ENCODE peak calls at places on chromosomes 11 and 22, in four cellular contexts. One of them, this sample, is unnamed.

GRCh38 chr11:79052539-79052938 is 388.3 kb downstream of the TENM4 start:
- DNase-seq in HS-27A: no peak
- DNase-seq in SK-N-SH: no peak
- DNase-seq in brain pericyte: no peak
- DNase-seq in this sample: peak

GRCh38 chr11:75673977-75674582 is 5.2 kb upstream of the MAP6 start:
- DNase-seq in brain pericyte: no peak
- DNase-seq in SK-N-SH: no peak
- DNase-seq in HS-27A: no peak
- DNase-seq in this sample: peak

GRCh38 chr22:44455151-44455962 is 42.7 kb downstream of the RTL6 start:
- DNase-seq in HS-27A: no peak
- DNase-seq in SK-N-SH: no peak
- DNase-seq in brain pericyte: no peak
- DNase-seq in this sample: no peak

GRCh38 chr11:96761451-96761850 is 371.6 kb downstream of the JRKL start:
- DNase-seq in brain pericyte: no peak
- DNase-seq in SK-N-SH: no peak
- DNase-seq in HS-27A: no peak
- DNase-seq in this sample: no peak

GRCh38 chr22:20585640-20586402 is 78.4 kb downstream of the MED15 start:
- DNase-seq in SK-N-SH: no peak
- DNase-seq in brain pericyte: no peak
- DNase-seq in HS-27A: no peak
- DNase-seq in this sample: no peak

GRCh38 chr11:2515401-2516275 is 70.8 kb downstream of the KCNQ1 start:
- DNase-seq in brain pericyte: no peak
- DNase-seq in HS-27A: no peak
- DNase-seq in SK-N-SH: peak
- DNase-seq in this sample: peak

GRCh38 chr11:92623055-92623454 is 346.4 kb upstream of the MTNR1B start:
- DNase-seq in brain pericyte: no peak
- DNase-seq in SK-N-SH: no peak
- DNase-seq in HS-27A: no peak
- DNase-seq in this sample: no peak

GRCh38 chr11:85845052-85845631 is 10.0 kb upstream of the CCDC83 start:
- DNase-seq in SK-N-SH: no peak
- DNase-seq in HS-27A: no peak
- DNase-seq in brain pericyte: no peak
- DNase-seq in this sample: no peak

GRCh38 chr11:6742260-6742659 is 29.5 kb downstream of the OR2AG2 start:
- DNase-seq in SK-N-SH: no peak
- DNase-seq in brain pericyte: no peak
- DNase-seq in HS-27A: no peak
- DNase-seq in this sample: no peak

GRCh38 chr22:28952857-28953256 is 69.5 kb downstream of the ZNRF3 start:
- DNase-seq in HS-27A: no peak
- DNase-seq in brain pericyte: no peak
- DNase-seq in SK-N-SH: no peak
- DNase-seq in this sample: no peak

GRCh38 chr11:102914238-102915043 is 39.7 kb upstream of the MMP12 start:
- DNase-seq in SK-N-SH: peak
- DNase-seq in HS-27A: no peak
- DNase-seq in brain pericyte: no peak
- DNase-seq in this sample: no peak

GRCh38 chr22:42688241-42688913 is 32.3 kb downstream of the A4GALT start:
- DNase-seq in brain pericyte: peak
- DNase-seq in SK-N-SH: peak
- DNase-seq in HS-27A: no peak
- DNase-seq in this sample: peak

GRCh38 chr11:115488945-115489344 is 15.3 kb downstream of the CADM1 start:
- DNase-seq in brain pericyte: no peak
- DNase-seq in SK-N-SH: no peak
- DNase-seq in HS-27A: no peak
- DNase-seq in this sample: no peak

GRCh38 chr22:41799486-41800347 is 762 bp upstream of the CCDC134 start:
- DNase-seq in brain pericyte: no peak
- DNase-seq in SK-N-SH: peak
- DNase-seq in HS-27A: no peak
- DNase-seq in this sample: no peak

GRCh38 chr11:64531906-64532312 is 59.1 kb upstream of the SLC22A12 start:
- DNase-seq in HS-27A: no peak
- DNase-seq in brain pericyte: no peak
- DNase-seq in SK-N-SH: no peak
- DNase-seq in this sample: no peak

GRCh38 chr11:108592591-108593213 is 866 bp downstream of the EXPH5 start:
- DNase-seq in HS-27A: no peak
- DNase-seq in brain pericyte: no peak
- DNase-seq in SK-N-SH: peak
- DNase-seq in this sample: peak

GRCh38 chr11:47233989-47234668 is 14.5 kb downstream of the ACP2 start:
- DNase-seq in SK-N-SH: peak
- DNase-seq in brain pericyte: no peak
- DNase-seq in HS-27A: peak
- DNase-seq in this sample: peak

GRCh38 chr11:2742611-2743426 is 43.0 kb upstream of the KCNQ1OT1 start:
- DNase-seq in SK-N-SH: no peak
- DNase-seq in HS-27A: no peak
- DNase-seq in brain pericyte: no peak
- DNase-seq in this sample: no peak

GRCh38 chr11:2886191-2886894 is 768 bp upstream of the CDKN1C start:
- DNase-seq in SK-N-SH: no peak
- DNase-seq in HS-27A: no peak
- DNase-seq in brain pericyte: no peak
- DNase-seq in this sample: peak

GRCh38 chr11:10490398-10491232 is 35.6 kb downstream of the AMPD3 start:
- DNase-seq in SK-N-SH: peak
- DNase-seq in brain pericyte: peak
- DNase-seq in HS-27A: peak
- DNase-seq in this sample: no peak

GRCh38 chr11:11966826-11967668 is 41.4 kb downstream of the DKK3 start:
- DNase-seq in SK-N-SH: peak
- DNase-seq in HS-27A: no peak
- DNase-seq in brain pericyte: no peak
- DNase-seq in this sample: peak

GRCh38 chr11:101401245-101401644 is 182.6 kb downstream of the TRPC6 start:
- DNase-seq in HS-27A: peak
- DNase-seq in SK-N-SH: no peak
- DNase-seq in brain pericyte: no peak
- DNase-seq in this sample: no peak

GRCh38 chr11:24949406-24949805 is 452.6 kb downstream of the LUZP2 start:
- DNase-seq in HS-27A: no peak
- DNase-seq in brain pericyte: no peak
- DNase-seq in SK-N-SH: no peak
- DNase-seq in this sample: no peak

GRCh38 chr22:29030618-29031235 is 30.9 kb downstream of the C22orf31 start:
- DNase-seq in HS-27A: no peak
- DNase-seq in SK-N-SH: peak
- DNase-seq in brain pericyte: peak
- DNase-seq in this sample: peak

GRCh38 chr11:4433852-4434251 is 15.2 kb upstream of the OR52K2 start:
- DNase-seq in brain pericyte: no peak
- DNase-seq in SK-N-SH: no peak
- DNase-seq in HS-27A: no peak
- DNase-seq in this sample: no peak

GRCh38 chr11:86802601-86803051 is 2.3 kb downstream of the PRSS23 start:
- DNase-seq in brain pericyte: no peak
- DNase-seq in HS-27A: no peak
- DNase-seq in SK-N-SH: peak
- DNase-seq in this sample: no peak

GRCh38 chr11:47466701-47467250 is 17.8 kb upstream of the RAPSN start:
- DNase-seq in SK-N-SH: peak
- DNase-seq in brain pericyte: peak
- DNase-seq in HS-27A: no peak
- DNase-seq in this sample: peak

GRCh38 chr22:46537946-46538815 is 761 bp upstream of the CELSR1 start:
- DNase-seq in brain pericyte: no peak
- DNase-seq in SK-N-SH: peak
- DNase-seq in HS-27A: no peak
- DNase-seq in this sample: peak

GRCh38 chr22:46761539-46762237 is 762 bp upstream of the TBC1D22A start:
- DNase-seq in SK-N-SH: no peak
- DNase-seq in HS-27A: no peak
- DNase-seq in brain pericyte: no peak
- DNase-seq in this sample: no peak

GRCh38 chr11:66986178-66986545 is 11.1 kb downstream of the C11orf86 start:
- DNase-seq in HS-27A: no peak
- DNase-seq in SK-N-SH: no peak
- DNase-seq in brain pericyte: no peak
- DNase-seq in this sample: no peak

GRCh38 chr22:25692392-25692791 is 49.6 kb upstream of the MYO18B start:
- DNase-seq in SK-N-SH: no peak
- DNase-seq in HS-27A: no peak
- DNase-seq in brain pericyte: no peak
- DNase-seq in this sample: no peak

GRCh38 chr22:40415531-40416266 is 45.3 kb downstream of the SGSM3 start:
- DNase-seq in SK-N-SH: no peak
- DNase-seq in brain pericyte: no peak
- DNase-seq in HS-27A: no peak
- DNase-seq in this sample: no peak

GRCh38 chr11:131944709-131945108 is 574.3 kb downstream of the NTM start:
- DNase-seq in SK-N-SH: no peak
- DNase-seq in brain pericyte: no peak
- DNase-seq in HS-27A: no peak
- DNase-seq in this sample: no peak

GRCh38 chr11:16558499-16558898 is 179.9 kb upstream of the C11orf58 start:
- DNase-seq in brain pericyte: no peak
- DNase-seq in SK-N-SH: no peak
- DNase-seq in HS-27A: no peak
- DNase-seq in this sample: no peak

GRCh38 chr11:9617960-9618359 is 44.5 kb downstream of the WEE1 start:
- DNase-seq in HS-27A: no peak
- DNase-seq in brain pericyte: no peak
- DNase-seq in SK-N-SH: no peak
- DNase-seq in this sample: no peak

GRCh38 chr11:73292481-73292880 is 15.6 kb upstream of the ARHGEF17 start:
- DNase-seq in HS-27A: no peak
- DNase-seq in brain pericyte: no peak
- DNase-seq in SK-N-SH: no peak
- DNase-seq in this sample: no peak

GRCh38 chr11:21464601-21465193 is 728.2 kb upstream of the ANO5 start:
- DNase-seq in SK-N-SH: no peak
- DNase-seq in HS-27A: no peak
- DNase-seq in brain pericyte: no peak
- DNase-seq in this sample: no peak

GRCh38 chr22:29443861-29444431 is 5.6 kb downstream of the RFPL1 start:
- DNase-seq in brain pericyte: no peak
- DNase-seq in HS-27A: no peak
- DNase-seq in SK-N-SH: no peak
- DNase-seq in this sample: no peak

GRCh38 chr11:35272391-35272821 is 133.4 kb downstream of the CD44 start:
- DNase-seq in HS-27A: no peak
- DNase-seq in SK-N-SH: no peak
- DNase-seq in brain pericyte: no peak
- DNase-seq in this sample: no peak